ENCODE peak calls at places on chromosomes 13 and 19, in ten cellular contexts. A is ovary; D is type B pancreatic cell; M is CD8-positive, alpha-beta T cell; Z is AG09309; K is HCT116; P is NCI-H1105; C is NAMALWA; U is activated CD4-positive, alpha-beta T cell treated with anti-CD3 and anti-CD28 coated beads for 48 hours; E is OCI-LY7. N is an unnamed sample.
A peak's percentile ranks its signal among the peaks of the same experiment; 100 is the strongest.

GRCh38 chr19:39372047-39372802 is 18.7 kb downstream of the PAF1 start:
- DNase-seq in U (no peak), A (peak; percentile 91), C (no peak), E (no peak), K (no peak), D (no peak), P (no peak), M (no peak), Z (peak; percentile 94), N (peak; percentile 87)

GRCh38 chr13:98874029-98874397 is 103.9 kb downstream of the DOCK9 start:
- DNase-seq in U (peak; percentile 16), Z (no peak), D (no peak), K (no peak), P (no peak), C (no peak), M (no peak), E (no peak), A (no peak), N (no peak)

GRCh38 chr19:29191005-29191404 is 21.9 kb downstream of the UQCRFS1 start:
- DNase-seq in E (no peak), P (peak; percentile 55), K (no peak), U (no peak), D (no peak), C (no peak), M (no peak), A (no peak), Z (no peak), N (no peak)

GRCh38 chr13:112891477-112892401 is 77.3 kb upstream of the MCF2L start:
- DNase-seq in A (no peak), D (no peak), E (no peak), K (no peak), U (no peak), Z (no peak), C (no peak), M (no peak), P (no peak), N (peak; percentile 35)

GRCh38 chr13:70249332-70250064 is 141.2 kb upstream of the KLHL1 start:
- DNase-seq in P (no peak), K (peak; percentile 28), M (no peak), U (no peak), D (no peak), C (no peak), A (no peak), E (no peak), Z (no peak), N (no peak)

GRCh38 chr13:24678151-24678550 is 2.1 kb upstream of the ATP12A start:
- DNase-seq in M (no peak), Z (no peak), P (no peak), A (no peak), D (no peak), E (no peak), C (no peak), U (no peak), K (no peak), N (no peak)

GRCh38 chr13:35888327-35888940 is 242.7 kb downstream of the DCLK1 start:
- DNase-seq in P (peak; percentile 67), M (no peak), C (peak; percentile 17), U (no peak), D (no peak), Z (no peak), A (no peak), E (no peak), K (no peak), N (no peak)

GRCh38 chr13:110161112-110161897 is 145.7 kb downstream of the COL4A1 start:
- DNase-seq in P (no peak), Z (no peak), C (no peak), A (no peak), D (no peak), K (no peak), U (no peak), M (no peak), E (no peak), N (no peak)

GRCh38 chr19:12834976-12835757 is 788 bp upstream of the RTBDN start:
- DNase-seq in P (no peak), Z (no peak), E (peak; percentile 81), A (no peak), U (peak; percentile 64), D (no peak), K (peak; percentile 69), C (peak; percentile 79), M (peak; percentile 29), N (no peak)

GRCh38 chr19:38251564-38252051 is 4.6 kb downstream of the PPP1R14A start:
- DNase-seq in A (peak; percentile 63), E (no peak), C (no peak), D (no peak), M (no peak), K (no peak), P (no peak), U (no peak), Z (no peak), N (peak; percentile 68)

GRCh38 chr13:29956771-29957170 is 106.4 kb upstream of the UBL3 start:
- DNase-seq in M (no peak), A (no peak), C (no peak), D (no peak), E (no peak), Z (no peak), P (no peak), U (no peak), K (no peak), N (no peak)

GRCh38 chr13:53298426-53298825 is 269.8 kb downstream of the OLFM4 start:
- DNase-seq in E (no peak), D (no peak), M (no peak), K (no peak), U (no peak), A (no peak), C (no peak), Z (no peak), P (no peak), N (no peak)

GRCh38 chr13:87779451-87779850 is 108.3 kb downstream of the SLITRK5 start:
- DNase-seq in A (no peak), Z (no peak), P (no peak), D (no peak), C (no peak), E (no peak), M (no peak), U (no peak), K (no peak), N (no peak)

GRCh38 chr19:2034729-2035589 is 16.1 kb downstream of the MKNK2 start:
- DNase-seq in E (peak; percentile 89), D (peak; percentile 72), C (peak; percentile 95), K (peak; percentile 87), U (peak; percentile 87), M (peak; percentile 74), A (peak; percentile 57), P (no peak), Z (no peak), N (peak; percentile 63)

GRCh38 chr13:113758651-113759524 is at the start of gene TMEM255B:
- DNase-seq in C (peak; percentile 91), A (peak; percentile 83), P (peak; percentile 75), Z (no peak), U (peak; percentile 81), K (peak; percentile 10), E (no peak), M (peak; percentile 75), D (peak; percentile 82), N (peak; percentile 85)

GRCh38 chr19:18322318-18322758 is 538 bp downstream of the LSM4 start:
- DNase-seq in Z (no peak), C (peak; percentile 78), E (peak; percentile 77), K (no peak), A (peak; percentile 45), D (no peak), M (no peak), P (no peak), U (peak; percentile 70), N (peak; percentile 49)

GRCh38 chr13:41603917-41604316 is 146.6 kb downstream of the RGCC start:
- DNase-seq in U (peak; percentile 7), A (no peak), Z (no peak), K (peak; percentile 29), P (no peak), M (no peak), C (no peak), E (no peak), D (no peak), N (peak; percentile 72)

GRCh38 chr19:18776736-18777135 is 14.4 kb downstream of the COMP start:
- DNase-seq in Z (no peak), K (no peak), C (no peak), P (no peak), U (no peak), A (no peak), M (no peak), E (no peak), D (no peak), N (no peak)

GRCh38 chr13:110326263-110326904 is 19.3 kb downstream of the COL4A2 start:
- DNase-seq in C (no peak), P (no peak), A (no peak), U (no peak), E (no peak), D (no peak), Z (no peak), K (no peak), M (no peak), N (no peak)

GRCh38 chr13:53237696-53238095 is 209.1 kb downstream of the OLFM4 start:
- DNase-seq in C (no peak), K (no peak), P (no peak), U (no peak), A (no peak), Z (no peak), E (no peak), M (no peak), D (no peak), N (no peak)

GRCh38 chr13:100513987-100514670 is 74.5 kb downstream of the GGACT start:
- DNase-seq in K (no peak), U (no peak), C (no peak), P (no peak), M (no peak), A (no peak), Z (peak; percentile 47), E (no peak), D (no peak), N (no peak)

GRCh38 chr13:43364210-43365041 is 341.0 kb downstream of the DNAJC15 start:
- DNase-seq in E (no peak), P (no peak), M (no peak), Z (peak; percentile 28), K (no peak), A (peak; percentile 31), D (no peak), U (no peak), C (no peak), N (peak; percentile 59)

GRCh38 chr19:55487884-55488687 is at the start of gene SSC5D:
- DNase-seq in E (no peak), Z (no peak), D (no peak), U (no peak), M (no peak), K (no peak), A (peak; percentile 70), C (no peak), P (no peak), N (no peak)

GRCh38 chr19:1082165-1082927 is 12.8 kb downstream of the POLR2E start:
- DNase-seq in M (peak; percentile 88), Z (no peak), A (no peak), P (peak; percentile 97), C (peak; percentile 94), U (peak; percentile 93), D (peak; percentile 90), K (peak; percentile 89), E (peak; percentile 95), N (no peak)

GRCh38 chr13:57612568-57612967 is 19.0 kb upstream of the PCDH17 start:
- DNase-seq in K (no peak), P (no peak), C (no peak), M (no peak), D (no peak), A (no peak), U (no peak), E (no peak), Z (no peak), N (no peak)

GRCh38 chr13:95530178-95530577 is 22.3 kb upstream of the CLDN10 start:
- DNase-seq in K (no peak), A (no peak), M (no peak), E (no peak), C (no peak), P (peak; percentile 36), Z (peak; percentile 20), U (no peak), D (no peak), N (no peak)

GRCh38 chr19:30371157-30371845 is 883 bp upstream of the ZNF536 start:
- DNase-seq in C (no peak), M (no peak), E (no peak), P (peak; percentile 61), Z (no peak), U (no peak), A (no peak), K (no peak), D (no peak), N (no peak)

GRCh38 chr19:41161903-41162302 is 31.1 kb upstream of the CYP2S1 start:
- DNase-seq in M (no peak), Z (no peak), K (peak; percentile 27), P (no peak), U (no peak), E (no peak), C (no peak), A (no peak), D (no peak), N (no peak)